ENCODE peak calls at places on chromosome 1, in eight cellular contexts. One of them, this sample, is unnamed.

GRCh38 chr1:206004821-206005220 is 1.6 kb upstream of the RAB7B start:
- DNase-seq in NCI-H69: no peak
- DNase-seq in Jurkat, Clone E6-1: no peak
- DNase-seq in HCT116: no peak
- DNase-seq in non-pigmented ciliary epithelial cell: no peak
- DNase-seq in HCEC 1CT: no peak
- DNase-seq in T-helper 1 cell: no peak
- DNase-seq in activated CD4-positive, alpha-beta T cell treated with anti-CD3 and anti-CD28 coated beads, Interleukin-2, amount 10 ng/mL, durations not matched to agents 7 days and 5 days: no peak
- DNase-seq in this sample: no peak

GRCh38 chr1:156859523-156860112 is 701 bp upstream of the INSRR start:
- DNase-seq in Jurkat, Clone E6-1: no peak
- DNase-seq in activated CD4-positive, alpha-beta T cell treated with anti-CD3 and anti-CD28 coated beads, Interleukin-2, amount 10 ng/mL, durations not matched to agents 7 days and 5 days: no peak
- DNase-seq in HCT116: no peak
- DNase-seq in T-helper 1 cell: no peak
- DNase-seq in non-pigmented ciliary epithelial cell: no peak
- DNase-seq in HCEC 1CT: no peak
- DNase-seq in NCI-H69: peak
- DNase-seq in this sample: no peak

GRCh38 chr1:174789399-174789798 is 210.3 kb upstream of the CACYBP start:
- DNase-seq in T-helper 1 cell: no peak
- DNase-seq in NCI-H69: no peak
- DNase-seq in non-pigmented ciliary epithelial cell: peak
- DNase-seq in Jurkat, Clone E6-1: no peak
- DNase-seq in HCT116: no peak
- DNase-seq in HCEC 1CT: peak
- DNase-seq in activated CD4-positive, alpha-beta T cell treated with anti-CD3 and anti-CD28 coated beads, Interleukin-2, amount 10 ng/mL, durations not matched to agents 7 days and 5 days: no peak
- DNase-seq in this sample: no peak

GRCh38 chr1:39076799-39077148 is 50.6 kb downstream of the NDUFS5 start:
- DNase-seq in HCEC 1CT: no peak
- DNase-seq in activated CD4-positive, alpha-beta T cell treated with anti-CD3 and anti-CD28 coated beads, Interleukin-2, amount 10 ng/mL, durations not matched to agents 7 days and 5 days: no peak
- DNase-seq in Jurkat, Clone E6-1: no peak
- DNase-seq in T-helper 1 cell: no peak
- DNase-seq in HCT116: no peak
- DNase-seq in NCI-H69: no peak
- DNase-seq in non-pigmented ciliary epithelial cell: no peak
- DNase-seq in this sample: no peak

GRCh38 chr1:205456868-205457724 is 1.3 kb upstream of the BLACAT1 start:
- DNase-seq in non-pigmented ciliary epithelial cell: no peak
- DNase-seq in NCI-H69: peak
- DNase-seq in T-helper 1 cell: no peak
- DNase-seq in HCEC 1CT: no peak
- DNase-seq in activated CD4-positive, alpha-beta T cell treated with anti-CD3 and anti-CD28 coated beads, Interleukin-2, amount 10 ng/mL, durations not matched to agents 7 days and 5 days: no peak
- DNase-seq in HCT116: no peak
- DNase-seq in Jurkat, Clone E6-1: no peak
- DNase-seq in this sample: no peak

GRCh38 chr1:1069061-1069710 is 4.9 kb downstream of the RNF223 start:
- DNase-seq in HCEC 1CT: no peak
- DNase-seq in non-pigmented ciliary epithelial cell: no peak
- DNase-seq in HCT116: peak
- DNase-seq in activated CD4-positive, alpha-beta T cell treated with anti-CD3 and anti-CD28 coated beads, Interleukin-2, amount 10 ng/mL, durations not matched to agents 7 days and 5 days: peak
- DNase-seq in Jurkat, Clone E6-1: peak
- DNase-seq in NCI-H69: peak
- DNase-seq in T-helper 1 cell: peak
- DNase-seq in this sample: no peak

GRCh38 chr1:225581193-225581592 is 71.7 kb downstream of the ENAH start:
- DNase-seq in activated CD4-positive, alpha-beta T cell treated with anti-CD3 and anti-CD28 coated beads, Interleukin-2, amount 10 ng/mL, durations not matched to agents 7 days and 5 days: no peak
- DNase-seq in HCT116: no peak
- DNase-seq in Jurkat, Clone E6-1: no peak
- DNase-seq in non-pigmented ciliary epithelial cell: no peak
- DNase-seq in HCEC 1CT: no peak
- DNase-seq in NCI-H69: no peak
- DNase-seq in T-helper 1 cell: no peak
- DNase-seq in this sample: no peak

GRCh38 chr1:93124556-93125368 is 45.7 kb downstream of the MTF2 start:
- DNase-seq in T-helper 1 cell: no peak
- DNase-seq in NCI-H69: no peak
- DNase-seq in non-pigmented ciliary epithelial cell: no peak
- DNase-seq in HCEC 1CT: no peak
- DNase-seq in HCT116: no peak
- DNase-seq in activated CD4-positive, alpha-beta T cell treated with anti-CD3 and anti-CD28 coated beads, Interleukin-2, amount 10 ng/mL, durations not matched to agents 7 days and 5 days: no peak
- DNase-seq in Jurkat, Clone E6-1: no peak
- DNase-seq in this sample: no peak

GRCh38 chr1:183267646-183268431 is 81.8 kb downstream of the LAMC2 start:
- DNase-seq in HCT116: no peak
- DNase-seq in activated CD4-positive, alpha-beta T cell treated with anti-CD3 and anti-CD28 coated beads, Interleukin-2, amount 10 ng/mL, durations not matched to agents 7 days and 5 days: no peak
- DNase-seq in Jurkat, Clone E6-1: no peak
- DNase-seq in non-pigmented ciliary epithelial cell: peak
- DNase-seq in T-helper 1 cell: no peak
- DNase-seq in HCEC 1CT: peak
- DNase-seq in NCI-H69: no peak
- DNase-seq in this sample: no peak

GRCh38 chr1:234322979-234323378 is 50.3 kb upstream of the COA6 start:
- DNase-seq in HCEC 1CT: peak
- DNase-seq in non-pigmented ciliary epithelial cell: no peak
- DNase-seq in HCT116: peak
- DNase-seq in NCI-H69: peak
- DNase-seq in activated CD4-positive, alpha-beta T cell treated with anti-CD3 and anti-CD28 coated beads, Interleukin-2, amount 10 ng/mL, durations not matched to agents 7 days and 5 days: peak
- DNase-seq in T-helper 1 cell: peak
- DNase-seq in Jurkat, Clone E6-1: no peak
- DNase-seq in this sample: no peak

GRCh38 chr1:220886470-220887201 is 7.4 kb downstream of the HLX start:
- DNase-seq in T-helper 1 cell: no peak
- DNase-seq in HCEC 1CT: no peak
- DNase-seq in activated CD4-positive, alpha-beta T cell treated with anti-CD3 and anti-CD28 coated beads, Interleukin-2, amount 10 ng/mL, durations not matched to agents 7 days and 5 days: no peak
- DNase-seq in NCI-H69: no peak
- DNase-seq in non-pigmented ciliary epithelial cell: no peak
- DNase-seq in HCT116: no peak
- DNase-seq in Jurkat, Clone E6-1: no peak
- DNase-seq in this sample: no peak

GRCh38 chr1:222629921-222630535 is 12.1 kb downstream of the MIA3 start:
- DNase-seq in HCEC 1CT: no peak
- DNase-seq in activated CD4-positive, alpha-beta T cell treated with anti-CD3 and anti-CD28 coated beads, Interleukin-2, amount 10 ng/mL, durations not matched to agents 7 days and 5 days: no peak
- DNase-seq in Jurkat, Clone E6-1: no peak
- DNase-seq in NCI-H69: no peak
- DNase-seq in T-helper 1 cell: no peak
- DNase-seq in HCT116: no peak
- DNase-seq in non-pigmented ciliary epithelial cell: no peak
- DNase-seq in this sample: no peak

GRCh38 chr1:156726549-156727226 is 1.6 kb upstream of the METTL25B start:
- DNase-seq in activated CD4-positive, alpha-beta T cell treated with anti-CD3 and anti-CD28 coated beads, Interleukin-2, amount 10 ng/mL, durations not matched to agents 7 days and 5 days: peak
- DNase-seq in non-pigmented ciliary epithelial cell: no peak
- DNase-seq in NCI-H69: peak
- DNase-seq in HCT116: peak
- DNase-seq in Jurkat, Clone E6-1: peak
- DNase-seq in T-helper 1 cell: peak
- DNase-seq in HCEC 1CT: peak
- DNase-seq in this sample: no peak

GRCh38 chr1:59379028-59379728 is 82.3 kb downstream of the FGGY start:
- DNase-seq in non-pigmented ciliary epithelial cell: no peak
- DNase-seq in HCT116: no peak
- DNase-seq in T-helper 1 cell: no peak
- DNase-seq in activated CD4-positive, alpha-beta T cell treated with anti-CD3 and anti-CD28 coated beads, Interleukin-2, amount 10 ng/mL, durations not matched to agents 7 days and 5 days: no peak
- DNase-seq in HCEC 1CT: no peak
- DNase-seq in Jurkat, Clone E6-1: no peak
- DNase-seq in NCI-H69: no peak
- DNase-seq in this sample: no peak

GRCh38 chr1:199701731-199702130 is 325.8 kb upstream of the NR5A2 start:
- DNase-seq in HCEC 1CT: peak
- DNase-seq in T-helper 1 cell: no peak
- DNase-seq in activated CD4-positive, alpha-beta T cell treated with anti-CD3 and anti-CD28 coated beads, Interleukin-2, amount 10 ng/mL, durations not matched to agents 7 days and 5 days: no peak
- DNase-seq in non-pigmented ciliary epithelial cell: no peak
- DNase-seq in HCT116: no peak
- DNase-seq in Jurkat, Clone E6-1: no peak
- DNase-seq in NCI-H69: no peak
- DNase-seq in this sample: no peak

GRCh38 chr1:236502579-236502971 is 21.2 kb upstream of the LGALS8 start:
- DNase-seq in Jurkat, Clone E6-1: no peak
- DNase-seq in T-helper 1 cell: no peak
- DNase-seq in activated CD4-positive, alpha-beta T cell treated with anti-CD3 and anti-CD28 coated beads, Interleukin-2, amount 10 ng/mL, durations not matched to agents 7 days and 5 days: no peak
- DNase-seq in non-pigmented ciliary epithelial cell: peak
- DNase-seq in HCT116: no peak
- DNase-seq in NCI-H69: peak
- DNase-seq in HCEC 1CT: peak
- DNase-seq in this sample: no peak

GRCh38 chr1:153919879-153920852 is 2.6 kb downstream of the GATAD2B start:
- DNase-seq in T-helper 1 cell: no peak
- DNase-seq in HCEC 1CT: peak
- DNase-seq in Jurkat, Clone E6-1: peak
- DNase-seq in activated CD4-positive, alpha-beta T cell treated with anti-CD3 and anti-CD28 coated beads, Interleukin-2, amount 10 ng/mL, durations not matched to agents 7 days and 5 days: peak
- DNase-seq in non-pigmented ciliary epithelial cell: no peak
- DNase-seq in HCT116: no peak
- DNase-seq in NCI-H69: peak
- DNase-seq in this sample: no peak

GRCh38 chr1:109531205-109531779 is 8.4 kb upstream of the GPR61 start:
- DNase-seq in NCI-H69: no peak
- DNase-seq in T-helper 1 cell: no peak
- DNase-seq in HCT116: no peak
- DNase-seq in HCEC 1CT: no peak
- DNase-seq in Jurkat, Clone E6-1: no peak
- DNase-seq in activated CD4-positive, alpha-beta T cell treated with anti-CD3 and anti-CD28 coated beads, Interleukin-2, amount 10 ng/mL, durations not matched to agents 7 days and 5 days: no peak
- DNase-seq in non-pigmented ciliary epithelial cell: no peak
- DNase-seq in this sample: no peak

GRCh38 chr1:60388092-60388987 is 314.8 kb upstream of the C1orf87 start:
- DNase-seq in NCI-H69: peak
- DNase-seq in HCT116: no peak
- DNase-seq in activated CD4-positive, alpha-beta T cell treated with anti-CD3 and anti-CD28 coated beads, Interleukin-2, amount 10 ng/mL, durations not matched to agents 7 days and 5 days: no peak
- DNase-seq in T-helper 1 cell: no peak
- DNase-seq in HCEC 1CT: no peak
- DNase-seq in non-pigmented ciliary epithelial cell: no peak
- DNase-seq in Jurkat, Clone E6-1: no peak
- DNase-seq in this sample: no peak

GRCh38 chr1:29305943-29306342 is 69.6 kb downstream of the PTPRU start:
- DNase-seq in non-pigmented ciliary epithelial cell: no peak
- DNase-seq in Jurkat, Clone E6-1: no peak
- DNase-seq in activated CD4-positive, alpha-beta T cell treated with anti-CD3 and anti-CD28 coated beads, Interleukin-2, amount 10 ng/mL, durations not matched to agents 7 days and 5 days: no peak
- DNase-seq in T-helper 1 cell: no peak
- DNase-seq in NCI-H69: no peak
- DNase-seq in HCT116: no peak
- DNase-seq in HCEC 1CT: no peak
- DNase-seq in this sample: no peak

GRCh38 chr1:228338521-228339051 is 68.0 kb downstream of the TRIM11 start:
- DNase-seq in activated CD4-positive, alpha-beta T cell treated with anti-CD3 and anti-CD28 coated beads, Interleukin-2, amount 10 ng/mL, durations not matched to agents 7 days and 5 days: no peak
- DNase-seq in HCEC 1CT: no peak
- DNase-seq in Jurkat, Clone E6-1: no peak
- DNase-seq in NCI-H69: no peak
- DNase-seq in non-pigmented ciliary epithelial cell: no peak
- DNase-seq in T-helper 1 cell: no peak
- DNase-seq in HCT116: no peak
- DNase-seq in this sample: no peak

GRCh38 chr1:159945483-159946241 is at the start of gene IGSF9:
- DNase-seq in HCEC 1CT: peak
- DNase-seq in non-pigmented ciliary epithelial cell: no peak
- DNase-seq in activated CD4-positive, alpha-beta T cell treated with anti-CD3 and anti-CD28 coated beads, Interleukin-2, amount 10 ng/mL, durations not matched to agents 7 days and 5 days: peak
- DNase-seq in HCT116: peak
- DNase-seq in Jurkat, Clone E6-1: peak
- DNase-seq in T-helper 1 cell: peak
- DNase-seq in NCI-H69: peak
- DNase-seq in this sample: peak

GRCh38 chr1:37999434-38000232 is 5.7 kb downstream of the FHL3 start:
- DNase-seq in NCI-H69: peak
- DNase-seq in non-pigmented ciliary epithelial cell: no peak
- DNase-seq in Jurkat, Clone E6-1: no peak
- DNase-seq in T-helper 1 cell: no peak
- DNase-seq in HCEC 1CT: peak
- DNase-seq in HCT116: no peak
- DNase-seq in activated CD4-positive, alpha-beta T cell treated with anti-CD3 and anti-CD28 coated beads, Interleukin-2, amount 10 ng/mL, durations not matched to agents 7 days and 5 days: no peak
- DNase-seq in this sample: no peak

GRCh38 chr1:33985656-33986055 is 121.8 kb downstream of the HMGB4 start:
- DNase-seq in T-helper 1 cell: no peak
- DNase-seq in Jurkat, Clone E6-1: no peak
- DNase-seq in HCT116: no peak
- DNase-seq in NCI-H69: no peak
- DNase-seq in HCEC 1CT: peak
- DNase-seq in non-pigmented ciliary epithelial cell: no peak
- DNase-seq in activated CD4-positive, alpha-beta T cell treated with anti-CD3 and anti-CD28 coated beads, Interleukin-2, amount 10 ng/mL, durations not matched to agents 7 days and 5 days: no peak
- DNase-seq in this sample: no peak

GRCh38 chr1:200862713-200863415 is 9.9 kb upstream of the GPR25 start:
- DNase-seq in Jurkat, Clone E6-1: no peak
- DNase-seq in HCEC 1CT: no peak
- DNase-seq in activated CD4-positive, alpha-beta T cell treated with anti-CD3 and anti-CD28 coated beads, Interleukin-2, amount 10 ng/mL, durations not matched to agents 7 days and 5 days: no peak
- DNase-seq in NCI-H69: no peak
- DNase-seq in non-pigmented ciliary epithelial cell: no peak
- DNase-seq in HCT116: no peak
- DNase-seq in T-helper 1 cell: no peak
- DNase-seq in this sample: no peak

GRCh38 chr1:38773483-38773882 is 86.1 kb downstream of the RRAGC start:
- DNase-seq in non-pigmented ciliary epithelial cell: no peak
- DNase-seq in HCT116: no peak
- DNase-seq in activated CD4-positive, alpha-beta T cell treated with anti-CD3 and anti-CD28 coated beads, Interleukin-2, amount 10 ng/mL, durations not matched to agents 7 days and 5 days: no peak
- DNase-seq in HCEC 1CT: no peak
- DNase-seq in NCI-H69: no peak
- DNase-seq in Jurkat, Clone E6-1: no peak
- DNase-seq in T-helper 1 cell: no peak
- DNase-seq in this sample: no peak

GRCh38 chr1:156936721-156937220 is 16.3 kb downstream of the LRRC71 start:
- DNase-seq in Jurkat, Clone E6-1: no peak
- DNase-seq in non-pigmented ciliary epithelial cell: no peak
- DNase-seq in T-helper 1 cell: no peak
- DNase-seq in NCI-H69: peak
- DNase-seq in HCEC 1CT: no peak
- DNase-seq in HCT116: no peak
- DNase-seq in activated CD4-positive, alpha-beta T cell treated with anti-CD3 and anti-CD28 coated beads, Interleukin-2, amount 10 ng/mL, durations not matched to agents 7 days and 5 days: no peak
- DNase-seq in this sample: no peak

GRCh38 chr1:156524985-156525590 is 24.5 kb upstream of the MEF2D start:
- DNase-seq in non-pigmented ciliary epithelial cell: no peak
- DNase-seq in T-helper 1 cell: no peak
- DNase-seq in Jurkat, Clone E6-1: no peak
- DNase-seq in HCEC 1CT: no peak
- DNase-seq in activated CD4-positive, alpha-beta T cell treated with anti-CD3 and anti-CD28 coated beads, Interleukin-2, amount 10 ng/mL, durations not matched to agents 7 days and 5 days: no peak
- DNase-seq in HCT116: no peak
- DNase-seq in NCI-H69: no peak
- DNase-seq in this sample: no peak

This sample was measured in HS-27A.